ENCODE peak calls at places on chromosome 2, in ten cellular contexts. U is Peyer's patch; B is activated naive CD8-positive, alpha-beta T cell treated with anti-CD3 and anti-CD28 coated beads, Interleukin-2, amount 50 U/mL, for 24 hours; F is M059J; M is mucosa of descending colon; G is substantia nigra; R is CD8-positive, alpha-beta T cell; X is HEK293T; N is AG09319; T is stimulated activated naive B cell treated with anti-CD40 and anti-IgM and Interleukin-4, amounts not matched to agents 10 μg/mL and 1 μg/mL and 100 μg/mL, for 72 hours. I is an unnamed sample.

GRCh38 chr2:197453914-197454398 is 604 bp downstream of the COQ10B start:
- DNase-seq in G (no peak), F (no peak), T (no peak), X (peak), U (no peak), M (no peak), B (peak), N (peak), R (peak), I (peak)

GRCh38 chr2:26255735-26256384 is 11.1 kb downstream of the HADHB start:
- DNase-seq in R (no peak), T (no peak), U (no peak), B (no peak), X (no peak), M (no peak), G (no peak), F (no peak), N (no peak), I (peak)

GRCh38 chr2:168529054-168529833 is 73.2 kb downstream of the CERS6 start:
- DNase-seq in B (no peak), U (no peak), R (no peak), M (no peak), X (no peak), F (peak), T (no peak), N (no peak), G (no peak), I (no peak)

GRCh38 chr2:9231291-9232165 is 24.9 kb downstream of the ASAP2 start:
- DNase-seq in X (no peak), M (no peak), G (no peak), N (no peak), B (no peak), F (no peak), R (no peak), T (no peak), U (no peak), I (no peak)

GRCh38 chr2:36564377-36564930 is 33.5 kb downstream of the FEZ2 start:
- DNase-seq in N (no peak), M (no peak), X (no peak), B (no peak), F (no peak), U (no peak), G (no peak), T (no peak), R (no peak), I (no peak)

GRCh38 chr2:20966061-20966460 is 77.8 kb downstream of the APOB start:
- DNase-seq in G (no peak), T (no peak), B (no peak), N (no peak), U (no peak), X (no peak), R (no peak), F (no peak), M (no peak), I (no peak)

GRCh38 chr2:179963626-179964025 is 43.5 kb downstream of the CWC22 start:
- DNase-seq in R (no peak), U (no peak), M (no peak), G (no peak), F (peak), T (no peak), N (peak), X (no peak), B (no peak), I (no peak)

GRCh38 chr2:71212336-71212735 is 14.6 kb downstream of the PAIP2B start:
- DNase-seq in G (no peak), T (no peak), M (no peak), U (no peak), N (no peak), F (peak), R (no peak), B (no peak), X (no peak), I (no peak)

GRCh38 chr2:60302377-60303126 is 250.9 kb downstream of the BCL11A start:
- DNase-seq in B (no peak), X (no peak), M (no peak), G (no peak), N (no peak), U (no peak), R (no peak), T (no peak), F (no peak), I (no peak)

GRCh38 chr2:12918841-12919445 is 202.2 kb downstream of the TRIB2 start:
- DNase-seq in F (peak), M (peak), B (no peak), X (no peak), R (no peak), N (peak), T (no peak), G (no peak), U (no peak), I (peak)

GRCh38 chr2:98514096-98514639 is 69.5 kb downstream of the INPP4A start:
- DNase-seq in T (no peak), B (no peak), U (no peak), G (no peak), N (no peak), M (no peak), X (no peak), F (no peak), R (no peak), I (no peak)

GRCh38 chr2:46493971-46494250 is 14.5 kb downstream of the TMEM247 start:
- DNase-seq in N (no peak), T (no peak), G (no peak), B (no peak), U (no peak), F (peak), M (no peak), R (no peak), X (no peak), I (no peak)

GRCh38 chr2:24820175-24820513 is 26.9 kb downstream of the CENPO start:
- DNase-seq in X (no peak), N (no peak), T (no peak), B (no peak), U (no peak), F (no peak), R (no peak), M (no peak), G (no peak), I (no peak)

GRCh38 chr2:26537826-26538475 is 60.0 kb upstream of the OTOF start:
- DNase-seq in F (no peak), G (no peak), R (no peak), U (peak), B (no peak), M (no peak), X (no peak), T (no peak), N (no peak), I (no peak)

GRCh38 chr2:129331638-129332037 is 647.8 kb upstream of the RAB6C start:
- DNase-seq in M (no peak), F (no peak), G (no peak), B (no peak), X (no peak), N (no peak), T (no peak), U (no peak), R (no peak), I (no peak)

GRCh38 chr2:224884188-224884587 is 158.1 kb downstream of the DOCK10 start:
- DNase-seq in F (peak), T (no peak), B (no peak), R (no peak), G (no peak), X (no peak), N (no peak), M (no peak), U (no peak), I (no peak)

GRCh38 chr2:10763461-10763800 is 42.0 kb downstream of the ATP6V1C2 start:
- DNase-seq in G (no peak), X (no peak), T (no peak), N (no peak), M (peak), U (no peak), R (no peak), B (no peak), F (no peak), I (no peak)

GRCh38 chr2:113228351-113228750 is 50.4 kb downstream of the PAX8 start:
- DNase-seq in T (no peak), X (no peak), R (no peak), F (no peak), G (no peak), B (no peak), M (no peak), U (no peak), N (no peak), I (no peak)

GRCh38 chr2:85264471-85264870 is 63.3 kb downstream of the TGOLN2 start:
- DNase-seq in X (no peak), R (no peak), M (no peak), G (no peak), T (no peak), U (no peak), B (no peak), F (no peak), N (no peak), I (no peak)

GRCh38 chr2:21007129-21008013 is 36.5 kb downstream of the APOB start:
- DNase-seq in T (no peak), G (no peak), U (no peak), M (no peak), X (no peak), B (no peak), N (no peak), F (no peak), R (no peak), I (no peak)

GRCh38 chr2:240619506-240620148 is 5.7 kb upstream of the GPR35 start:
- DNase-seq in F (no peak), X (no peak), G (no peak), R (no peak), B (no peak), T (no peak), U (peak), N (no peak), M (peak), I (peak)

GRCh38 chr2:68366083-68366560 is 1.0 kb downstream of the PLEK start:
- DNase-seq in N (no peak), R (no peak), M (no peak), U (no peak), T (no peak), B (no peak), X (no peak), G (no peak), F (no peak), I (no peak)